ENCODE peak calls at places on chromosomes 2 and 18, in seven cellular contexts. D, S, R, N, K, V and T are unnamed samples.

GRCh38 chr2:55887906-55888625 is 35.5 kb downstream of the EFEMP1 start:
- DNase-seq in R (no peak), K (no peak), S (no peak), V (no peak), N (no peak), D (peak), T (no peak)

GRCh38 chr2:239190346-239190745 is 210.5 kb downstream of the HDAC4 start:
- DNase-seq in R (no peak), D (no peak), K (no peak), N (peak), S (no peak), V (no peak), T (no peak)

GRCh38 chr2:38648107-38648761 is 17.7 kb upstream of the GALM start:
- DNase-seq in N (peak), K (no peak), S (no peak), V (no peak), D (peak), R (no peak), T (no peak)

GRCh38 chr18:75206637-75207297 is 2.2 kb downstream of the PTGR3 start:
- DNase-seq in V (no peak), S (no peak), D (no peak), K (no peak), N (no peak), R (no peak), T (no peak)

GRCh38 chr2:160463245-160463644 is 30.4 kb downstream of the RBMS1 start:
- DNase-seq in N (no peak), D (no peak), R (no peak), V (no peak), K (no peak), S (no peak), T (no peak)

GRCh38 chr18:22344908-22345670 is 72.6 kb downstream of the CTAGE1 start:
- DNase-seq in S (peak), K (no peak), D (no peak), V (no peak), R (no peak), N (no peak), T (no peak)

GRCh38 chr2:97673915-97674283 is 4.4 kb downstream of the C2orf92 start:
- DNase-seq in K (no peak), D (no peak), N (no peak), R (no peak), V (no peak), S (no peak), T (no peak)

GRCh38 chr2:2033691-2034090 is 289.4 kb upstream of the PXDN start:
- DNase-seq in D (no peak), S (no peak), V (no peak), R (no peak), K (no peak), N (no peak), T (no peak)

GRCh38 chr2:174631009-174631981 is 33.7 kb upstream of the WIPF1 start:
- DNase-seq in S (no peak), R (no peak), V (no peak), N (no peak), K (no peak), D (peak), T (no peak)

GRCh38 chr2:97011977-97012569 is 25.7 kb upstream of the FAM178B start:
- DNase-seq in K (no peak), R (peak), N (no peak), D (peak), V (no peak), S (no peak), T (no peak)

GRCh38 chr2:235940330-235940729 is 227.9 kb downstream of the GBX2 start:
- DNase-seq in S (peak), D (peak), K (no peak), R (no peak), V (peak), N (no peak), T (no peak)

GRCh38 chr18:37253424-37254255 is 312.0 kb downstream of the CELF4 start:
- DNase-seq in K (no peak), N (no peak), S (no peak), D (no peak), R (no peak), V (no peak), T (no peak)

GRCh38 chr2:207492461-207492860 is 37.3 kb upstream of the CREB1 start:
- DNase-seq in V (no peak), R (no peak), N (no peak), S (no peak), D (no peak), K (no peak), T (no peak)

GRCh38 chr2:203775684-203776083 is 69.2 kb downstream of the CD28 start:
- DNase-seq in R (no peak), K (no peak), S (no peak), D (peak), N (no peak), V (no peak), T (no peak)

GRCh38 chr2:65639156-65639876 is 206.9 kb upstream of the SPRED2 start:
- DNase-seq in N (no peak), D (peak), V (no peak), K (no peak), R (no peak), S (no peak), T (no peak)

GRCh38 chr2:65586516-65586915 is 154.1 kb upstream of the SPRED2 start:
- DNase-seq in V (no peak), K (no peak), S (no peak), D (no peak), R (no peak), N (no peak), T (no peak)

GRCh38 chr2:17232751-17233150 is 285.5 kb downstream of the RAD51AP2 start:
- DNase-seq in S (no peak), D (no peak), V (no peak), R (no peak), N (no peak), K (no peak), T (no peak)

GRCh38 chr2:241009601-241010530 is 11.4 kb downstream of the SNED1 start:
- DNase-seq in K (peak), S (no peak), N (peak), V (peak), R (peak), D (peak), T (no peak)

GRCh38 chr2:241011751-241012510 is 13.5 kb downstream of the SNED1 start:
- DNase-seq in N (peak), S (no peak), D (no peak), R (peak), V (no peak), K (peak), T (no peak)

GRCh38 chr2:241011296-241011600 is 12.8 kb downstream of the SNED1 start:
- DNase-seq in K (peak), D (no peak), V (no peak), S (no peak), N (peak), R (peak), T (no peak)

GRCh38 chr2:241009191-241009590 is 10.8 kb downstream of the SNED1 start:
- DNase-seq in R (peak), N (peak), V (no peak), K (no peak), S (no peak), D (no peak), T (no peak)

GRCh38 chr2:241010531-241011295 is 12.3 kb downstream of the SNED1 start:
- DNase-seq in R (peak), S (no peak), D (no peak), V (no peak), N (no peak), K (peak), T (no peak)
- H3K4me3 ChIP-seq in R (no peak), S (peak), D (no peak), V (peak), N (peak), K (no peak), T (peak)

DNA sequence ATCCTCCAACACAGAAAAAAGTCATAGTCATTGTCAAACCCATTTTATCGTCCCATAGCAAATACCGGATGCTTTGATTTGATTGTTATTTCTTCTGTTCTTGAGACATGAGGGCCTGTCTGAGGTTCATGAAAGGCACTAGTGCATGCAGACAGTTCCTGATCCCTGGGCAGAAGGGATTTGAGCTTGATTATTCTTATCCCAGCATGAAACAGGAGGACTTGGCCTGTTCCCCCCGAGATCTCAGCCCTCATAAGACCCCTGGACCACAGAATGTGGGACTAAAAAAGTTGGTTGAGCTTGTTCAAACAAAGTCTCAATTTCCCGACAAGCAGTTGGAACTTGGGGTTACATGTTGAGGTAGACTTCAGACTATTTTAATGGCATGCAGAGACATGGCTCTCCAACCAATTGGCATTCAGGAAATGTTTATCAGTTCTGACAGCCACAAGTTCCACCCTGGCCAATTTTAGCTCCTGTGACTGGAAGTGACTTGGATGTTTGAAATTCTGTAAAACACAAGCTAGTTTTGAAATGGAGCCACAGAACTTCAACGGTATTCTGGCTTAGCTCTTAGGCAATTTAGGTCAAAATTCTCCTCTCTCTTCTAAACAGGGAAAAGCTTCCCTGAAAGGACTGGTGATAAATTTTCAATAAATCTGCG is 366.9 kb upstream of the SLC14A2 start:
- DNase-seq in R (peak), D (peak), V (peak), S (no peak), K (no peak), N (no peak), T (peak)
- H3K27ac ChIP-seq in R (peak), D (peak), V (peak), S (peak), K (peak), N (peak), T (peak)

GRCh38 chr18:712401-713134 is at the start of gene ENOSF1:
- DNase-seq in N (peak), D (peak), V (peak), S (peak), R (peak), K (peak), T (peak)

GRCh38 chr18:713135-713490 is 683 bp upstream of the ENOSF1 start:
- DNase-seq in N (no peak), D (no peak), R (no peak), S (peak), V (no peak), K (no peak), T (no peak)

GRCh38 chr18:710418-711300 is 1.8 kb downstream of the ENOSF1 start:
- DNase-seq in S (no peak), R (no peak), K (no peak), D (no peak), N (peak), V (no peak), T (no peak)

GRCh38 chr18:711330-711692 is 1.1 kb downstream of the ENOSF1 start:
- DNase-seq in S (peak), K (no peak), N (no peak), V (no peak), D (no peak), R (no peak), T (no peak)

DNA sequence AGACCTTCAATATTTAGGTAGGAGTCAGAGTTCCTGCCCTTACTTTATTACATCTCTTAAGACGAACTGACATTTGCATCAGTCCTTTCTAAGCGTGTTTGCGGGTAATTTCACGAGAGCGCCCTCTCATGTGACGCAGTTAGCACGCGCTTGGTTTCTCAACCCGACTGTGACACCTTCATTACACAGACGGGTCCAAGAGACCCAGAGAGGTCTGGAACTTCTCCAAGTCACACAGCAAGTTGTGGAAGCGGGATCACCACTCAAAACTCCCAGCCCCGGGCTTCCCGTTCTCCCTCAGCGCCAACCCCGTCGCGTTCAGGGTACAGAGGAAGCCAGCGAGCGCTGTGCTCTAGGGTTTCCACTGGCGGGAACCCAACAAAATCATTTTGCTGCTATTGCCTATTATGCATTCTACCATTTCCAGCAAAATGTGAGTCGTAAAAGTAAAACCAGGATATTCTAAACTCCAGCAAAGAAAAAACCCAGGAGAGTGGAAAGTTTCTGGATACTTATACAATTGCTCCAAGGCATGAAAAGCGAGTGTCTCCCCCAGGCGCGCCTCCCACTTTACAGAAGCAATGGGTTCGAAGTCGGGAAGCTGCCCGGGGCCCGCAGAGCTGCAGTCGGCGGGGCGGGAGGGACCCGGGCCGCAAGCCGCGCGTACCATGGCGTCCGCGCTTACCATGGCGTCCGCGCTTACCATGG is 583 bp downstream of the ENOSF1 start:
- DNase-seq in N (peak), V (peak), S (peak), R (peak), D (peak), K (peak), T (peak)
- TF ChIP-seq CTCF in N (no peak), V (no peak), S (no peak), R (no peak), D (peak), K (no peak), T (no peak)

GRCh38 chr2:127423880-127424279 is 5.7 kb downstream of the PROC start:
- DNase-seq in V (no peak), S (no peak), K (no peak), R (no peak), D (no peak), N (no peak), T (no peak)

GRCh38 chr2:127424598-127425379 is 6.6 kb downstream of the PROC start:
- DNase-seq in K (peak), R (no peak), V (no peak), D (no peak), S (no peak), N (no peak), T (no peak)

GRCh38 chr2:127422631-127423475 is 4.6 kb downstream of the PROC start:
- DNase-seq in S (peak), R (no peak), V (no peak), K (peak), N (peak), D (no peak), T (no peak)

GRCh38 chr2:127421871-127422618 is 3.8 kb downstream of the PROC start:
- DNase-seq in D (no peak), V (no peak), N (no peak), K (no peak), R (no peak), S (no peak), T (no peak)

GRCh38 chr2:127423476-127423840 is 5.2 kb downstream of the PROC start:
- DNase-seq in R (no peak), D (no peak), N (no peak), V (no peak), K (peak), S (peak), T (no peak)
- H3K4me3 ChIP-seq in R (peak), D (peak), N (peak), V (peak), K (no peak), S (peak), T (peak)

DNA sequence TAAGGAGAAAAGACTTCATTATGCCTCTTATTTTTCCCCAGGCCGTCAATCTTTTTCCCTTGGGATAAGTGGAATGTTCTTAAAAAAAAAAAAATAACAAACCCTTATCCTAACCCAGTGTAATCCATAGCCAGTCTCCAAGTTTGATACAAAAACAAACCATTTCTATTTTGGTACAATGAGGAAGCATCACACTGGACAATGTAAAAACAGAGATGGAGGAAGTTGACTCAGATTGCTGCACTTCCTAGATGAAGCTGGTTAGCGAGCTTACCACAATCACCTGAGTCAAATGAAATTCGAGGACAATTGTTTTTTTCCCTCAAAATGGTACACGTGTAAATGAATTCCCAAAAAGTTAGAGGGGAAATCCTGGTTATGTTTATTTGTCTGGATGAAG is 259.7 kb downstream of the TCF4 start:
- DNase-seq in N (no peak), R (no peak), V (no peak), D (peak), S (no peak), K (no peak), T (no peak)
- H3K27ac ChIP-seq in N (peak), R (no peak), V (peak), D (no peak), S (no peak), K (no peak), T (peak)

DNA sequence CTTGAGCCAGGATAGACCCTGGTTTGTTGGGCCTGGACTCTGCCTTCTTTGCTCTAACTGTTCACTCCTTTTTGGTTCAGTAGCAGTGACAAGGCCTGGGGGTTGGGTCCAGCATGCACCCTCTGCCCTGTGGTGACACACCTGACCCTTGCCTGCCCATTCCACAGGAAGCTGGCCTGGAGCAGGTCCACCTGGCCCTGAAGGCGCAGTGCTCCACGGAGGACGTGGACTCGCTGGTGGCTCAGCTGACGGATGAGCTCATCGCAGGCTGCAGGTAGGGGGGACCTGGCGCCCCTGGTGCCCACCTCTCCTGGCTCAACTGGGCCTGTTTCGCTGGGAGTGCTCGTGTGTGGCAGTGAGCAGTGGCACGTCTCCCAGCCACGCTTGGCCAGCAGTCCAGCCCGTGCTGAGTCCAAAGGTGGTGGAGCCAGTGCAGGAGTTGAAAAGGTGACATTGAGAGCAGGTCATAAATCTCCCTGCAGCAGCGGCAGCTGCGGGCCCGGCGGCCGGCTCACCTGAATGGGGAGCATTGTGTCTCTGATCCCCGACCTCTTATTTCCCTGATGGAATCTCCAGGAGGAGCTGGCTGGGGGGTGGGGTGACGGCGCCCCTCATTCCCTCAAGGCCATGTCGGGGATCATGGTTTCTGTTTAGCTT is 102.6 kb downstream of the DYSF start:
- DNase-seq in S (no peak), N (no peak), D (no peak), V (no peak), R (no peak), K (no peak), T (no peak)
- TF ChIP-seq CTCF in S (no peak), N (no peak), D (no peak), V (no peak), R (no peak), K (no peak), T (no peak)

GRCh38 chr2:88603146-88603545 is 24.1 kb downstream of the EIF2AK3 start:
- DNase-seq in N (no peak), K (no peak), V (no peak), D (peak), R (no peak), S (no peak), T (no peak)
- H3K4me3 ChIP-seq in N (no peak), K (no peak), V (no peak), D (no peak), R (no peak), S (no peak), T (no peak)

GRCh38 chr2:151343073-151343472 is 14.3 kb upstream of the TNFAIP6 start:
- DNase-seq in S (no peak), K (no peak), N (no peak), R (no peak), V (no peak), D (no peak), T (no peak)

GRCh38 chr2:151339168-151339567 is 18.2 kb upstream of the TNFAIP6 start:
- DNase-seq in D (no peak), S (no peak), R (no peak), V (no peak), N (no peak), K (no peak), T (no peak)

GRCh38 chr2:151334082-151334815 is 23.1 kb upstream of the TNFAIP6 start:
- DNase-seq in D (peak), N (no peak), V (no peak), R (no peak), K (no peak), S (no peak), T (no peak)

GRCh38 chr2:151337643-151338042 is 19.7 kb upstream of the TNFAIP6 start:
- DNase-seq in N (no peak), V (no peak), R (no peak), S (no peak), K (no peak), D (peak), T (no peak)

GRCh38 chr2:151338115-151338514 is 19.3 kb upstream of the TNFAIP6 start:
- DNase-seq in V (no peak), S (no peak), R (no peak), D (no peak), K (no peak), N (no peak), T (no peak)
- H3K27ac ChIP-seq in V (no peak), S (no peak), R (no peak), D (no peak), K (no peak), N (no peak), T (no peak)